ENCODE peak calls at places on chromosome 13, in seven cellular contexts. H is GM23248, U is ACHN, X is EL, O is heart right ventricle, D is EH, B is colonic mucosa. E is an unnamed sample.

GRCh38 chr13:91347212-91347995 is at the start of gene MIR17HG:
- DNase-seq in H (peak; percentile 88), U (peak; percentile 87), X (peak; percentile 84), O (peak; percentile 89), D (peak; percentile 86), B (peak; percentile 94), E (peak; percentile 94)

GRCh38 chr13:103671547-103671946 is 605.3 kb upstream of the SLC10A2 start:
- DNase-seq in H (no peak), U (no peak), X (no peak), O (no peak), D (no peak), B (no peak), E (peak; percentile 73)

GRCh38 chr13:35475960-35476943 is at the start of gene MAB21L1:
- DNase-seq in H (peak; percentile 89), U (no peak), X (peak; percentile 95), O (peak; percentile 31), D (peak; percentile 96), B (peak; percentile 25), E (peak; percentile 9)

GRCh38 chr13:33931397-33931987 is 113.5 kb downstream of the RFC3 start:
- DNase-seq in H (peak; percentile 74), U (peak; percentile 52), X (peak; percentile 62), O (no peak), D (peak; percentile 71), B (no peak), E (peak; percentile 37)

GRCh38 chr13:74771964-74772363 is 637.8 kb upstream of the KLF12 start:
- DNase-seq in H (peak; percentile 88), U (peak; percentile 5), X (peak; percentile 87), O (no peak), D (peak; percentile 87), B (no peak), E (no peak)

GRCh38 chr13:65470781-65471180 is 1759.4 kb downstream of the PCDH9 start:
- DNase-seq in H (no peak), U (no peak), X (peak; percentile 54), O (no peak), D (peak; percentile 81), B (no peak), E (no peak)

GRCh38 chr13:27857271-27857670 is 62.5 kb upstream of the PDX1 start:
- DNase-seq in H (no peak), U (no peak), X (no peak), O (no peak), D (no peak), B (no peak), E (peak; percentile 71)

GRCh38 chr13:34076319-34076718 is 258.4 kb downstream of the RFC3 start:
- DNase-seq in H (peak; percentile 66), U (no peak), X (peak; percentile 34), O (no peak), D (peak; percentile 74), B (no peak), E (no peak)

GRCh38 chr13:114174529-114174941 is 4.5 kb upstream of the CFAP97D2 start:
- DNase-seq in H (no peak), U (no peak), X (no peak), O (no peak), D (peak; percentile 6), B (no peak), E (no peak)

GRCh38 chr13:106566682-106567420 is 1.1 kb downstream of the ARGLU1 start:
- DNase-seq in H (peak; percentile 84), U (peak; percentile 54), X (peak; percentile 71), O (peak; percentile 66), D (peak; percentile 73), B (peak; percentile 77), E (peak; percentile 70)

GRCh38 chr13:50685491-50685890 is 158.0 kb downstream of the DLEU7 start:
- DNase-seq in H (peak; percentile 40), U (no peak), X (no peak), O (peak; percentile 81), D (no peak), B (peak; percentile 50), E (peak; percentile 7)

GRCh38 chr13:109784590-109785140 is 1.7 kb downstream of the IRS2 start:
- DNase-seq in H (peak; percentile 86), U (no peak), X (peak; percentile 79), O (peak; percentile 86), D (peak; percentile 80), B (peak; percentile 81), E (peak; percentile 63)

GRCh38 chr13:39765801-39766463 is 110.5 kb downstream of the COG6 start:
- DNase-seq in H (peak; percentile 25), U (no peak), X (peak; percentile 33), O (peak; percentile 34), D (peak; percentile 52), B (peak; percentile 77), E (peak; percentile 85)

GRCh38 chr13:26253262-26253786 is 605 bp upstream of the CDK8 start:
- DNase-seq in H (no peak), U (no peak), X (peak; percentile 2), O (no peak), D (no peak), B (no peak), E (no peak)

GRCh38 chr13:104106705-104107393 is 1040.6 kb upstream of the SLC10A2 start:
- DNase-seq in H (no peak), U (no peak), X (no peak), O (no peak), D (no peak), B (no peak), E (no peak)

GRCh38 chr13:109840201-109840892 is 54.0 kb upstream of the IRS2 start:
- DNase-seq in H (peak; percentile 74), U (peak; percentile 29), X (peak; percentile 91), O (no peak), D (peak; percentile 86), B (no peak), E (no peak)

GRCh38 chr13:59276436-59276835 is 887.3 kb downstream of the DIAPH3 start:
- DNase-seq in H (no peak), U (no peak), X (no peak), O (no peak), D (peak; percentile 44), B (no peak), E (no peak)

E was measured in small intestine.